ENCODE peak calls at places on chromosomes 12 and 14, in ten cellular contexts. W, F, G, Q, C, B, Z, E, D and I are unnamed samples.

GRCh38 chr12:18461738-18462137 is 200.4 kb downstream of the PIK3C2G start:
- DNase-seq in B (no peak), G (no peak), C (no peak), F (no peak), E (no peak), Q (no peak), D (no peak), Z (no peak), W (no peak), I (no peak)

GRCh38 chr14:42143114-42143513 is 536.4 kb downstream of the LRFN5 start:
- DNase-seq in Q (no peak), G (no peak), Z (no peak), E (no peak), C (no peak), B (no peak), W (no peak), D (no peak), F (no peak), I (no peak)

GRCh38 chr12:7155471-7156034 is 25.4 kb downstream of the CLSTN3 start:
- DNase-seq in W (peak; percentile 69), Z (peak; percentile 53), D (peak; percentile 75), C (no peak), B (no peak), Q (peak; percentile 60), F (no peak), E (no peak), G (no peak), I (peak; percentile 64)

GRCh38 chr14:74492413-74493342 is at the start of gene NPC2:
- DNase-seq in E (no peak), Z (no peak), F (no peak), C (no peak), G (no peak), B (no peak), D (no peak), W (no peak), Q (no peak), I (no peak)

GRCh38 chr12:92365836-92366235 is 220.2 kb upstream of the BTG1 start:
- DNase-seq in B (no peak), G (no peak), W (no peak), F (no peak), Q (no peak), Z (no peak), C (no peak), D (no peak), E (no peak), I (no peak)

GRCh38 chr14:55142466-55142865 is 13.4 kb downstream of the LGALS3 start:
- DNase-seq in W (no peak), F (no peak), Z (no peak), Q (no peak), B (no peak), D (no peak), E (no peak), G (no peak), C (no peak), I (no peak)

GRCh38 chr12:51898937-51899336 is 8.4 kb upstream of the ACVRL1 start:
- DNase-seq in G (no peak), W (no peak), C (no peak), E (no peak), Z (no peak), D (no peak), Q (peak; percentile 20), B (no peak), F (no peak), I (no peak)

GRCh38 chr12:108342985-108343384 is 3.9 kb upstream of the CMKLR1 start:
- DNase-seq in Q (no peak), G (no peak), D (no peak), Z (peak; percentile 43), W (no peak), B (peak; percentile 19), E (no peak), F (no peak), C (no peak), I (no peak)

GRCh38 chr12:55893723-55894122 is 34.0 kb downstream of the PYM1 start:
- DNase-seq in Q (no peak), E (no peak), Z (no peak), G (no peak), D (no peak), C (no peak), B (no peak), W (no peak), F (no peak), I (no peak)

GRCh38 chr14:63375772-63376171 is 57.0 kb upstream of the GPHB5 start:
- DNase-seq in G (no peak), W (no peak), B (no peak), C (no peak), F (no peak), E (no peak), D (no peak), Q (no peak), Z (no peak), I (no peak)

GRCh38 chr12:3962661-3963483 is 89.7 kb upstream of the PARP11 start:
- DNase-seq in F (no peak), G (no peak), Z (peak; percentile 86), C (no peak), B (no peak), D (no peak), Q (no peak), E (no peak), W (no peak), I (no peak)

DNA sequence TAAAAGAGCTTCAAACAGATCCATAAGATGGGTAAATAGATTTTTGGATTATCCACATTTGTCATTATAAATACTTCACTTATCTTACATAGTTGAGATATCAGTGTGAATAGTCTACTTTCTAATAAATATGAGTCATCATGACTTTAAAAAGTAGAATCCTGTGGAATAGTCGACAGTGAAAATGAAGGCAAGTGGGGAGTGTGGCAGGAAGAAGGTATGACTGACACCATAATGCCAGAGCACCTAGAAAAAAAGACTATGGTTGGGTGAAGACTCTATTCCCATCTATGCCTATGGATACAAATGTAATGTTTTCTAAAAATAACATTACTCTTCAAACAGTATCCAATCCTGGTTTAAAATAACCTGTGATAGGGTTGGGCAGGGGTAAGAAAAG is 117.5 kb downstream of the MDGA2 start:
- DNase-seq in W (no peak), E (no peak), F (no peak), C (no peak), B (no peak), D (no peak), Z (no peak), Q (no peak), G (no peak), I (no peak)
- H3K9me3 ChIP-seq in W (no peaks in the 10 kb centered on the region), E (no peaks in the 10 kb centered on the region), F (peaks cover 19% of the 10 kb centered on the region), C (no peaks in the 10 kb centered on the region), B (no peaks in the 10 kb centered on the region), D (no peaks in the 10 kb centered on the region), Z (no peaks in the 10 kb centered on the region), Q (no peaks in the 10 kb centered on the region), G (no peaks in the 10 kb centered on the region), I (no peaks in the 10 kb centered on the region)

DNA sequence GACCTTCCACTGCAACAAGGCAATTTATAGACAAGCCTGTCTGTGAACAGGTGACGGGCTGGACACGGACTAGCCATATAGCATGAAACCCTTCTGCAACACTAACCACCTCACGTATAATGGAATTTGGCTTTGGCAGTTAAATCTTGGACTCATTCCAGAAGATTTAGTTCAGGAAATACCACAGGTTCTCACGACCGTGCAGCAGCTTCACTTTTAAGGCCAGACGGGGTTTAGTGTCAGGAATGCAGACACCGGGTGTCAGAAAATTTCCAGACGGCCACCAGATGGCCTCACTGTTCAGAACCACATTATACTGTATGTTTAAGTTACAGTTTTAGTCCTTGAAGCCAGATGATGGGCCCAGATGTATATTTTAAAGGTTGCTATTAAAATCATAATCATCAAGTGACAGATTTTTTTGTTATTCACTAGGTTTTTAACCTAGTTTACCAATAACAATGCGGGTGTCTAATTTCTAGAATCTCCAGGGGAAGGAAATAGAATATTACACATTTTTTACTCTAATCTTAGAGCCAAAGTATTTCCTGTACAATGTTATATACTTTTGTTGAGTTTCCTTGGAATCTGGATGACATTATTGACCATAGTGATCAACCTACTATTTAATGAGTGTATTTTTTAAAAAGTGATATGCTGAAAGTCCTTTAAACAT is 90.5 kb upstream of the TMPO start:
- DNase-seq in Z (no peak), G (no peak), D (no peak), Q (no peak), B (no peak), W (peak; percentile 70), F (peak; percentile 46), E (peak; percentile 71), C (peak; percentile 64), I (no peak)
- TF ChIP-seq POLR2AphosphoS5 in Z (no peak), G (no peak), D (no peak), Q (no peak), B (no peak), W (no peak), F (no peak), E (no peak), C (no peak), I (no peak)

DNA sequence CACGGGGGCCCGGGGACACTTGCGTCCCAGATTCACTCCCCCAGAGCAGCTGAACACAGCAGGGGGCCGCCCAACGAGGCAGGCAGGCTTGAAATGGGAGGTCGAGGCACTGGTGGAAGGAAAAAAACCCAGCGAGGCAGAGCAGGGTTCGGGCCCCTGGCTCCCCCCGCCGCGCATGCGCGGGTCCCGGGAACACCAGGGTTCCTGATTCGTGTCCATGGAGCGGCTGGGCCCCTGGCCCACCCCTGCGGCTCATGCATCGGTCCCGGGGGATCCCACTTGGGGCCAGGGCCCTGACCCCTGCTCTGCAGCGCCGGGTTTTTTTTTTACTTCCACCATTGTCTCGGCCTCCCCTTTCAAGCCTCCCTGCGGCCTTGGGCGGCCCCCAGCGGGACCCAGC is 321.5 kb downstream of the ALG10 start:
- DNase-seq in Z (no peak), B (no peak), C (no peak), E (no peak), W (no peak), G (no peak), Q (no peak), F (no peak), D (no peak), I (no peak)
- H3K9me3 ChIP-seq in Z (peaks cover 100% of the 10 kb centered on the region), B (peaks cover 36% of the 10 kb centered on the region), C (peaks cover 100% of the 10 kb centered on the region), E (peaks cover 16% of the 10 kb centered on the region), W (no peaks in the 10 kb centered on the region), G (no peaks in the 10 kb centered on the region), Q (no peaks in the 10 kb centered on the region), F (no peaks in the 10 kb centered on the region), D (peaks cover 56% of the 10 kb centered on the region), I (peaks cover 98% of the 10 kb centered on the region)

GRCh38 chr12:118148287-118148686 is 12.4 kb downstream of the PEBP1 start:
- DNase-seq in B (no peak), E (no peak), F (no peak), W (no peak), D (no peak), G (no peak), C (no peak), Q (no peak), Z (no peak), I (no peak)

GRCh38 chr12:118144499-118144898 is 8.6 kb downstream of the PEBP1 start:
- DNase-seq in G (no peak), B (no peak), E (no peak), F (no peak), W (no peak), Q (no peak), Z (no peak), C (no peak), D (no peak), I (no peak)

GRCh38 chr12:118150625-118151024 is 14.7 kb downstream of the PEBP1 start:
- DNase-seq in F (no peak), Z (no peak), E (no peak), G (no peak), W (no peak), D (no peak), B (no peak), Q (no peak), C (no peak), I (no peak)

GRCh38 chr12:118145113-118145797 is 9.3 kb downstream of the PEBP1 start:
- DNase-seq in B (no peak), E (no peak), C (no peak), Q (no peak), F (no peak), W (no peak), D (no peak), Z (no peak), G (no peak), I (no peak)

GRCh38 chr12:118145798-118146156 is 9.9 kb downstream of the PEBP1 start:
- DNase-seq in B (no peak), W (no peak), Q (no peak), G (no peak), F (no peak), C (no peak), Z (no peak), D (no peak), E (no peak), I (no peak)
- TF ChIP-seq POLR2AphosphoS5 in B (no peak), W (no peak), Q (no peak), G (no peak), F (no peak), C (no peak), Z (no peak), D (no peak), E (no peak), I (no peak)